ENCODE peak calls at places on chromosomes 2 and 18, in seven cellular contexts. S is colonic mucosa, N is suprapubic skin, X is GM23248, P is neuronal stem cell, H is H9, G is stomach. R is an unnamed sample. For H3K4me1, the result is how much of the 10 kb centered on the place peaks cover.

GRCh38 chr2:219000569-219000960 is 7.3 kb upstream of the CRYBA2 start:
- DNase-seq in S (peak), N (no peak), X (no peak), P (no peak), H (peak), G (peak), R (peak)

GRCh38 chr2:196103626-196104025 is 35.0 kb upstream of the DNAH7 start:
- DNase-seq in S (no peak), N (no peak), X (no peak), P (no peak), H (no peak), G (no peak), R (no peak)

GRCh38 chr2:18046558-18046957 is 168.1 kb downstream of the KCNS3 start:
- DNase-seq in S (no peak), N (no peak), X (peak), P (no peak), H (no peak), G (no peak), R (no peak)

GRCh38 chr18:61992285-61992684 is 99.5 kb upstream of the RNF152 start:
- DNase-seq in S (no peak), N (no peak), X (peak), P (no peak), H (no peak), G (no peak), R (no peak)

GRCh38 chr2:69770193-69770702 is 28.3 kb downstream of the ANXA4 start:
- DNase-seq in S (peak), N (no peak), X (peak), P (no peak), H (no peak), G (no peak), R (no peak)

GRCh38 chr2:33136056-33136455 is 189.3 kb downstream of the LTBP1 start:
- DNase-seq in S (no peak), N (no peak), X (peak), P (no peak), H (no peak), G (no peak), R (no peak)

GRCh38 chr2:139099721-139100120 is 319.5 kb upstream of the NXPH2 start:
- DNase-seq in S (no peak), N (no peak), X (no peak), P (no peak), H (no peak), G (no peak), R (no peak)

GRCh38 chr2:85577386-85578242 is at the start of gene VAMP8:
- DNase-seq in S (peak), N (peak), X (no peak), P (no peak), H (peak), G (peak), R (peak)

GRCh38 chr2:142642654-142643053 is 234.8 kb upstream of the KYNU start:
- DNase-seq in S (no peak), N (no peak), X (peak), P (no peak), H (no peak), G (no peak), R (no peak)

GRCh38 chr2:237280235-237280634 is 133.7 kb downstream of the COL6A3 start:
- DNase-seq in S (no peak), N (no peak), X (peak), P (no peak), H (no peak), G (no peak), R (no peak)

GRCh38 chr2:56444339-56444738 is 260.5 kb downstream of the CCDC85A start:
- DNase-seq in S (peak), N (no peak), X (no peak), P (no peak), H (no peak), G (peak), R (no peak)

GRCh38 chr2:120826716-120827410 is 91.2 kb downstream of the GLI2 start:
- DNase-seq in S (no peak), N (no peak), X (no peak), P (no peak), H (no peak), G (no peak), R (no peak)

GRCh38 chr2:217837001-217837491 is 165.7 kb downstream of the TNS1 start:
- DNase-seq in S (peak), N (peak), X (peak), P (no peak), H (peak), G (peak), R (no peak)

GRCh38 chr2:1713156-1713838 is 31.0 kb downstream of the PXDN start:
- DNase-seq in S (no peak), N (no peak), X (no peak), P (peak), H (no peak), G (no peak), R (no peak)

GRCh38 chr18:45874501-45875184 is 49.2 kb downstream of the SIGLEC15 start:
- DNase-seq in S (no peak), N (no peak), X (peak), P (no peak), H (no peak), G (no peak), R (no peak)

GRCh38 chr2:10360460-10361219 is 57.9 kb downstream of the HPCAL1 start:
- DNase-seq in S (no peak), N (no peak), X (no peak), P (no peak), H (no peak), G (no peak), R (no peak)

GRCh38 chr2:10361220-10361588 is 58.5 kb downstream of the HPCAL1 start:
- DNase-seq in S (no peak), N (no peak), X (no peak), P (peak), H (no peak), G (no peak), R (no peak)

GRCh38 chr2:10357770-10358169 is 55.1 kb downstream of the HPCAL1 start:
- DNase-seq in S (no peak), N (no peak), X (no peak), P (no peak), H (no peak), G (no peak), R (no peak)

GRCh38 chr2:10359246-10359645 is 56.5 kb downstream of the HPCAL1 start:
- DNase-seq in S (no peak), N (no peak), X (no peak), P (no peak), H (no peak), G (no peak), R (no peak)

DNA sequence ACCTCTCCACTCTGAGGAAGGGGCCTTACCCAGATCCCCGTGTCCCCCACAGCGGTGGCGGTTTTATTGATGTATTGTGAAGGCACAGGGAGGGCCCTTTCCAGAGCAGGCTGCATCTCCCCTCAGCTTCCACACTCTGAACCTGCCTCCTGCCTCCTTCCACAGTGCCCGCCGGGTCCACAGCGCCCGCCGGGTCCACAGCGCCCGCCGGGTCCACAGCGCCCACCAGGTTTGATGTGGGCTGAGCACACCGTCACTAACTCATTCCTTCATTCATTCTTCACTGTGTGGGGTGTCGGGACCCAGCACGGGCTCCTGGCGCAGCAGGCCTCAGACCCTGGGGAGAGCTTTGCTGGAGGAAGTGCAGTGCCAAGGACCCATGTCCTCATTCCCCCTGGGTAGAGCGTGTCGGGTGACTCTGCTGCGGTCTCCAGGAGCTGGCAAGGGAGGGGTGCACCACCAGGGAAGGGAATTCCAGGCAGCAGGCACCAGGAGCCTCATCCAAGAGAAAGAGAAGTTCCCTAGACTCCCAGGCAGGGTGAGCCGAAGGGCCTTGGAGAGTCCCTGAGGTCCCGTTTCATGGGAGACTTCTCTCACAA is 57.1 kb downstream of the HPCAL1 start:
- DNase-seq in S (no peak), N (no peak), X (no peak), P (no peak), H (no peak), G (no peak), R (no peak)
- H3K4me1 ChIP-seq in S (under half), N (under half), X (under half), P (under half), H (under half), G (half or more), R (under half)

GRCh38 chr2:10300328-10300920 is 2.3 kb upstream of the HPCAL1 start:
- DNase-seq in S (no peak), N (no peak), X (no peak), P (no peak), H (no peak), G (no peak), R (no peak)

GRCh38 chr2:10302479-10303173 is at the start of gene HPCAL1:
- DNase-seq in S (peak), N (peak), X (peak), P (peak), H (peak), G (peak), R (no peak)

GRCh38 chr2:10303174-10303633 is 500 bp downstream of the HPCAL1 start:
- DNase-seq in S (peak), N (no peak), X (peak), P (no peak), H (no peak), G (peak), R (no peak)

GRCh38 chr2:10301946-10302478 is 692 bp upstream of the HPCAL1 start:
- DNase-seq in S (peak), N (no peak), X (no peak), P (no peak), H (peak), G (no peak), R (no peak)

DNA sequence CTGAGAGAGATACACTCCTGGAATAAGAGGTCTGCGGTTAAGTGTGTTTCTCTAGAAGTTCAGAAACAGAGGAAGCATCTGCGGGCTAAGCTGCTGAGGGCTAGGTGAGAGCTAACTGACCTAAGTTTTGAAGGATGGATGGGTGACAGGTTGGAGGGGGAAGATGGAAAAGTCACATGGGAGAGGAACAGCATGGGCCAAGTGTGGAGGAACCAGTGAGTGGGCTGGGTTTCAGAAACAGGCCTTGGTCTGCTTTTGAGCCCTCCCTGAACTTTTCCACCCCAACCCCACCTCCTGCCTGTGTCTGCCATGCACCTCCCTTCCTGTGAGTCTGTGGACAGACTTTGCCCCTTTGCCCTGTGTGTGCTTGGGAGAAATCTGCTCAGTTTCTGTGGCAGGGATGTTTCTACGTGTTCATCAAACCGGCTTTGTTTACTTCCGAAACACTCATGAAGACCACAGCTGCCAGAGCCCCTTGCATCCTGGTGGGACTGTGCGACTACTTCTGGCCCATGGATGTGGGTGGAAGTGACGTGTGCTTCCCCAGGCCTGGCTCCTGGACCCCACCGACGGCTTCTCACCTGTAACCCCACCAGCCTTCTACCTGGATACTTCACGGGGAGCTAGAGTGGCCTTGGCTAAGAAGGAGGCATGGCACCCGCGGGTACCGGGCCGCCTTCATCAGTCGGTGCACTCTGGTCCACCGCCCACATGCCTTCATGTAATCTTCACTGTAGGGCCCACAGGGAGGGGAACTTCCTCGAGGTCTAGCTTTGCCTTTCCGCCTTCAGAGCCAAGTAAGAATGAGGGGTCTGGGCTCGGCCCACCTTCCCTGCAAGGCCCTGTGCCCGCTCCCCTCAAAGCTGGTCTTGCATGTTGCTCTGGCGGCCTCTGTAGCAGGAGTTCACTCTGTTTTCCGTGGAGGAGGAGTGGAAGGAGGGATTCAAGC is 1.4 kb upstream of the HPCAL1 start:
- DNase-seq in S (peak), N (no peak), X (no peak), P (no peak), H (no peak), G (no peak), R (no peak)
- H3K4me1 ChIP-seq in S (under half), N (under half), X (under half), P (under half), H (under half), G (under half), R (under half)

GRCh38 chr2:150478206-150478974 is 9.1 kb downstream of the RND3 start:
- DNase-seq in S (no peak), N (no peak), X (no peak), P (peak), H (no peak), G (no peak), R (no peak)

GRCh38 chr2:150475479-150476212 is 11.8 kb downstream of the RND3 start:
- DNase-seq in S (no peak), N (no peak), X (no peak), P (no peak), H (no peak), G (no peak), R (no peak)

GRCh38 chr2:150476809-150477302 is 10.6 kb downstream of the RND3 start:
- DNase-seq in S (peak), N (no peak), X (no peak), P (no peak), H (no peak), G (no peak), R (no peak)

GRCh38 chr2:150476213-150476740 is 11.2 kb downstream of the RND3 start:
- DNase-seq in S (no peak), N (no peak), X (no peak), P (no peak), H (no peak), G (no peak), R (no peak)

DNA sequence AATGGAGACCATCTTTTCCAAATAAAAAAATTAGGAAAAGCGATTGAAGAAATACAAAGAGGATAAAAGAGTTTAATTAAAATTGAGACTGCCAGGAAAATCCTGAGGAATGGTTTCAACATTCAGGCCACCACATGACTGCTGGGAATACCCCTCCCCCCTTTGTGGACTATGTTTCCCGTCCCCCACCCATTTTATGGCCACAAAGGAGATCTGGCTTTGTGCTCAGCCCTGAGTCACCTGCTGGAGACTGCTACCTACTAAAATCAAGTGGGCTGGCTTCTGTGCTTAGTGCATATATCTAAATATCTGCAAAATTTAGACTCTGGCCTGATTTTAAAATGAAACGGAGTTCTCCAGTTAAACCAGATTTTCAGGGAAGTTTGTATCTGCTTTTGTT is 10.1 kb downstream of the RND3 start:
- DNase-seq in S (peak), N (no peak), X (peak), P (no peak), H (no peak), G (no peak), R (no peak)
- H3K4me1 ChIP-seq in S (under half), N (half or more), X (half or more), P (under half), H (under half), G (half or more), R (half or more)

DNA sequence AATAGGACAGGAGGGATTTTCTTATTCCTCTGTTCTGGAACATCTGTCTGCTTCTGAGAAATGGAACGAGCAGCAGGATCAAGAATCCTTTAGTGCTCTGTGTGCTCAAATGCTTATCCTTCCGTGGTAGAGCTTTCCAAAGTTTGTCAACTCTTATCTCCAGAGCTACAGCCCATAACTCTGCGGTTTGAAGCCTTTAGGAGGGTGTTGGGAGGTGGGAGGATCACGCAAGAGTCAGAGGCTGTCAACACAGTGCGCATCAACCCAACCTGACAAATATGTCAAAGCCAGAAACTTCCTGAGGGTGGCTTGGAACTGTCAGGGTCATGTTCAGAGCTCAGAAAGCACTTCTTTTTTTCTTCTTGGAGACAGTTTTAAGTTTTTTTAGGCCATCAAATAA is 95.9 kb downstream of the CRIM1 start:
- DNase-seq in S (no peak), N (no peak), X (no peak), P (no peak), H (no peak), G (no peak), R (no peak)
- H3K4me1 ChIP-seq in S (under half), N (under half), X (half or more), P (under half), H (under half), G (under half), R (under half)

GRCh38 chr2:50116096-50116495 is 915.8 kb downstream of the NRXN1 start:
- DNase-seq in S (no peak), N (no peak), X (no peak), P (no peak), H (no peak), G (no peak), R (no peak)
- H3K4me1 ChIP-seq in S (under half), N (under half), X (under half), P (under half), H (under half), G (under half), R (under half)

GRCh38 chr18:64742898-64743297 is 594.0 kb upstream of the LINC00305 start:
- DNase-seq in S (no peak), N (no peak), X (no peak), P (no peak), H (no peak), G (no peak), R (no peak)

GRCh38 chr18:64749884-64750283 is 601.0 kb upstream of the LINC00305 start:
- DNase-seq in S (no peak), N (no peak), X (no peak), P (no peak), H (no peak), G (no peak), R (no peak)

GRCh38 chr18:64747803-64748202 is 598.9 kb upstream of the LINC00305 start:
- DNase-seq in S (no peak), N (no peak), X (no peak), P (no peak), H (no peak), G (no peak), R (no peak)
- H3K4me1 ChIP-seq in S (under half), N (under half), X (under half), P (under half), H (under half), G (under half), R (under half)

DNA sequence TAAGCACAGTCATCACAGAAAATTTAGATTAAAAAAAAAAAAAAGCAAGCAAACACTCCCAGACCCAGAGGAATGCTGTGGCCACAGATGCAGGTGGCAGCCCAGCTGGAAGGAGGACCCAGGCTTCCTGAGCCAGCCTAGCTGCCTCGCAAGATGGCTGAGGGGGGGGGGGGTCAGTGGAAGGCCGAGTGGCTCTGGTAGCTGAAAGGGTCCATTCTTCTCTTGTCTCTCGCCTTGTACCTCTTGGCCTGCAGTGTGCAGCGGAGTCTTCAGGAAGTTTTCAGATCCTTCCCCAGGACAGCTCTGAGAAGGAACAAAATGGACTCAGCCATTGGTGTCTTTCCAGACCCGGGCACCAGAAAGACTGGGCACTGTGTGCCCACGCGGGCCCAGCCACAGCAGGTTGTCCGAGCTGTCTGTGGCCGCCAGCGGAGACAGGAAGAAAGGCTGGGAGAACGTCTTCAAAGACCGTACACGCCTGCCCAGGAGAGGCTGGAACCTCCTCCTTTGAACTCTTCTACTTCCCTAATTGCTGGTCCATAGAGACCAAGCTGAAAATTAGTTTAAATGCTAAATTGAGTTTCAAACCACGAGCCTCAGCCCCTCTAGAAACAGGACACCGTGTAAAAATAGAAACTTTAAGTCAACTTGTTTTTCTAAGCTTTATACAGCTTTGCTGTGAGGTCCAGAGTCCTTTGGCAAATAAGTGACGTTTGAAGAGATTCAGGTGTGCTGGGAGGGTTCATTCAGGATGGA is 21.4 kb downstream of the APCDD1 start:
- DNase-seq in S (no peak), N (no peak), X (no peak), P (no peak), H (no peak), G (no peak), R (no peak)
- H3K4me1 ChIP-seq in S (under half), N (under half), X (under half), P (under half), H (under half), G (under half), R (under half)

GRCh38 chr2:46982356-46983064 is 66.9 kb upstream of the MCFD2 start:
- DNase-seq in S (no peak), N (no peak), X (no peak), P (no peak), H (no peak), G (no peak), R (no peak)
- H3K4me1 ChIP-seq in S (under half), N (half or more), X (under half), P (under half), H (under half), G (half or more), R (under half)